ENCODE peak calls at places on chromosomes 16 and 17, in eight cellular contexts. U is hepatic stellate cell, S is AG04450, R is glutamatergic neuron, E is trophoblast cell, D is body of pancreas, G is NCI-H345, T is ELF-1. K is an unnamed sample.

GRCh38 chr17:83194761-83195329 is 115.4 kb downstream of the METRNL start:
- DNase-seq in U (no peak), S (no peak), R (peak; percentile 7), E (no peak), D (peak; percentile 2), G (no peak), T (no peak), K (no peak)

GRCh38 chr17:45077643-45078042 is 16.5 kb downstream of the NMT1 start:
- DNase-seq in U (no peak), S (no peak), R (no peak), E (no peak), D (no peak), G (no peak), T (no peak), K (no peak)

GRCh38 chr17:81395600-81396277 is 482 bp downstream of the BAHCC1 start:
- DNase-seq in U (no peak), S (no peak), R (no peak), E (no peak), D (no peak), G (peak; percentile 52), T (peak; percentile 47), K (no peak)

GRCh38 chr17:53406907-53407306 is 415.8 kb upstream of the KIF2B start:
- DNase-seq in U (no peak), S (no peak), R (no peak), E (no peak), D (no peak), G (no peak), T (no peak), K (no peak)

GRCh38 chr16:88974080-88974479 is 2.9 kb downstream of the CBFA2T3 start:
- DNase-seq in U (no peak), S (no peak), R (no peak), E (no peak), D (no peak), G (no peak), T (no peak), K (no peak)

GRCh38 chr16:88570691-88571092 is 489 bp downstream of the ZC3H18 start:
- DNase-seq in U (no peak), S (no peak), R (no peak), E (no peak), D (no peak), G (no peak), T (peak; percentile 39), K (no peak)

GRCh38 chr16:29148867-29149272 is 164.0 kb downstream of the LAT start:
- DNase-seq in U (no peak), S (no peak), R (no peak), E (no peak), D (peak; percentile 36), G (no peak), T (no peak), K (no peak)

GRCh38 chr16:7335991-7336634 is 3.5 kb downstream of the RBFOX1 start:
- DNase-seq in U (no peak), S (no peak), R (no peak), E (no peak), D (no peak), G (no peak), T (no peak), K (no peak)

GRCh38 chr16:79301036-79301435 is 299.5 kb downstream of the MAF start:
- DNase-seq in U (no peak), S (no peak), R (no peak), E (no peak), D (no peak), G (no peak), T (peak; percentile 21), K (no peak)

GRCh38 chr17:75102385-75102821 is 7.4 kb upstream of the ARMC7 start:
- DNase-seq in U (no peak), S (no peak), R (no peak), E (no peak), D (no peak), G (peak; percentile 38), T (peak; percentile 71), K (no peak)

GRCh38 chr17:81217531-81217930 is 5.2 kb downstream of the CEP131 start:
- DNase-seq in U (no peak), S (no peak), R (no peak), E (no peak), D (no peak), G (no peak), T (no peak), K (no peak)

GRCh38 chr17:4365628-4366311 is 705 bp downstream of the UBE2G1 start:
- DNase-seq in U (no peak), S (no peak), R (peak; percentile 71), E (peak; percentile 10), D (peak; percentile 34), G (no peak), T (peak; percentile 75), K (peak; percentile 34)

GRCh38 chr16:23105309-23105708 is 43.9 kb downstream of the USP31 start:
- DNase-seq in U (no peak), S (no peak), R (no peak), E (no peak), D (no peak), G (no peak), T (no peak), K (peak; percentile 61)

GRCh38 chr17:45171338-45172231 is 9.9 kb downstream of the HEXIM2 start:
- DNase-seq in U (no peak), S (no peak), R (peak; percentile 29), E (peak; percentile 48), D (peak; percentile 58), G (no peak), T (peak; percentile 68), K (peak; percentile 48)

GRCh38 chr17:42414782-42415409 is 8.2 kb downstream of the CAVIN1 start:
- DNase-seq in U (no peak), S (no peak), R (no peak), E (no peak), D (no peak), G (no peak), T (no peak), K (no peak)

GRCh38 chr16:67801889-67802288 is 4.5 kb downstream of the RANBP10 start:
- DNase-seq in U (no peak), S (no peak), R (no peak), E (no peak), D (no peak), G (no peak), T (no peak), K (no peak)

GRCh38 chr17:41530062-41531048 is 2.2 kb upstream of the KRT19 start:
- DNase-seq in U (peak; percentile 92), S (peak; percentile 61), R (no peak), E (peak; percentile 93), D (no peak), G (no peak), T (peak; percentile 93), K (no peak)

GRCh38 chr17:10616502-10617119 is 40.5 kb downstream of the MYH3 start:
- DNase-seq in U (peak; percentile 84), S (peak; percentile 33), R (peak; percentile 95), E (peak; percentile 87), D (peak; percentile 77), G (peak; percentile 39), T (peak; percentile 93), K (peak; percentile 74)

GRCh38 chr17:16938496-16939270 is 33.2 kb downstream of the TNFRSF13B start:
- DNase-seq in U (no peak), S (no peak), R (no peak), E (no peak), D (no peak), G (no peak), T (no peak), K (no peak)

GRCh38 chr17:64638552-64639198 is 23.4 kb downstream of the SMURF2 start:
- DNase-seq in U (no peak), S (no peak), R (no peak), E (no peak), D (no peak), G (no peak), T (no peak), K (no peak)

GRCh38 chr17:28466521-28467048 is 6.9 kb upstream of the SLC13A2 start:
- DNase-seq in U (no peak), S (no peak), R (no peak), E (peak; percentile 16), D (no peak), G (no peak), T (peak; percentile 20), K (no peak)

GRCh38 chr16:57245472-57246113 is 534 bp downstream of the ARL2BP start:
- DNase-seq in U (peak; percentile 45), S (no peak), R (peak; percentile 58), E (peak; percentile 40), D (peak; percentile 56), G (peak; percentile 19), T (no peak), K (peak; percentile 24)

GRCh38 chr17:82338858-82339633 is 5.5 kb upstream of the SECTM1 start:
- DNase-seq in U (peak; percentile 82), S (peak; percentile 30), R (no peak), E (peak; percentile 43), D (peak; percentile 38), G (no peak), T (peak; percentile 84), K (peak; percentile 75)

GRCh38 chr16:27485811-27486210 is 63.9 kb downstream of the GTF3C1 start:
- DNase-seq in U (no peak), S (no peak), R (no peak), E (no peak), D (no peak), G (no peak), T (no peak), K (no peak)

GRCh38 chr16:53736297-53736696 is 32.3 kb downstream of the FTO start:
- DNase-seq in U (no peak), S (no peak), R (no peak), E (no peak), D (no peak), G (no peak), T (no peak), K (no peak)

GRCh38 chr17:81081619-81082176 is 46.7 kb downstream of the BAIAP2 start:
- DNase-seq in U (no peak), S (no peak), R (no peak), E (no peak), D (no peak), G (no peak), T (no peak), K (no peak)

K was measured in prostate gland.